ENCODE peak calls at places on chromosomes 3 and 15, in nine cellular contexts. One of them, this sample, is unnamed.

GRCh38 chr15:31463521-31464102 is 137.0 kb downstream of the KLF13 start:
- DNase-seq in nephron progenitor cell: no peak
- DNase-seq in AG09309: no peak
- DNase-seq in AG08395: no peak
- DNase-seq in SW 1271: no peak
- DNase-seq in CD4-positive, alpha-beta memory T cell: no peak
- DNase-seq in hepatocyte: no peak
- DNase-seq in HS-27A: no peak
- DNase-seq in EH: no peak
- DNase-seq in this sample: no peak

GRCh38 chr3:123813876-123814275 is 70.3 kb downstream of the MYLK start:
- DNase-seq in EH: peak
- DNase-seq in nephron progenitor cell: no peak
- DNase-seq in AG09309: no peak
- DNase-seq in AG08395: peak
- DNase-seq in SW 1271: no peak
- DNase-seq in CD4-positive, alpha-beta memory T cell: no peak
- DNase-seq in hepatocyte: no peak
- DNase-seq in HS-27A: no peak
- DNase-seq in this sample: no peak

GRCh38 chr15:64013179-64014043 is 32.9 kb downstream of the DAPK2 start:
- DNase-seq in EH: peak
- DNase-seq in HS-27A: no peak
- DNase-seq in SW 1271: no peak
- DNase-seq in AG09309: no peak
- DNase-seq in AG08395: no peak
- DNase-seq in hepatocyte: no peak
- DNase-seq in nephron progenitor cell: no peak
- DNase-seq in CD4-positive, alpha-beta memory T cell: no peak
- DNase-seq in this sample: no peak

GRCh38 chr3:51637941-51638471 is 33.0 kb upstream of the TEX264 start:
- DNase-seq in HS-27A: peak
- DNase-seq in SW 1271: no peak
- DNase-seq in CD4-positive, alpha-beta memory T cell: peak
- DNase-seq in nephron progenitor cell: peak
- DNase-seq in AG08395: peak
- DNase-seq in EH: peak
- DNase-seq in hepatocyte: peak
- DNase-seq in AG09309: peak
- DNase-seq in this sample: peak

GRCh38 chr3:32794487-32795308 is 23.1 kb upstream of the TRIM71 start:
- DNase-seq in AG09309: no peak
- DNase-seq in EH: peak
- DNase-seq in nephron progenitor cell: no peak
- DNase-seq in HS-27A: no peak
- DNase-seq in SW 1271: no peak
- DNase-seq in AG08395: no peak
- DNase-seq in hepatocyte: peak
- DNase-seq in CD4-positive, alpha-beta memory T cell: no peak
- DNase-seq in this sample: peak

GRCh38 chr3:97778152-97778551 is 13.6 kb downstream of the ARL6 start:
- DNase-seq in nephron progenitor cell: no peak
- DNase-seq in EH: no peak
- DNase-seq in AG09309: no peak
- DNase-seq in HS-27A: no peak
- DNase-seq in hepatocyte: no peak
- DNase-seq in SW 1271: no peak
- DNase-seq in AG08395: no peak
- DNase-seq in CD4-positive, alpha-beta memory T cell: no peak
- DNase-seq in this sample: no peak

GRCh38 chr15:36905908-36906307 is 194.4 kb downstream of the MEIS2 start:
- DNase-seq in hepatocyte: peak
- DNase-seq in EH: peak
- DNase-seq in AG08395: peak
- DNase-seq in HS-27A: no peak
- DNase-seq in nephron progenitor cell: peak
- DNase-seq in SW 1271: no peak
- DNase-seq in CD4-positive, alpha-beta memory T cell: no peak
- DNase-seq in AG09309: peak
- DNase-seq in this sample: peak

GRCh38 chr15:78873796-78874761 is 1.4 kb downstream of the MORF4L1 start:
- DNase-seq in hepatocyte: peak
- DNase-seq in HS-27A: no peak
- DNase-seq in CD4-positive, alpha-beta memory T cell: peak
- DNase-seq in SW 1271: no peak
- DNase-seq in EH: peak
- DNase-seq in AG08395: no peak
- DNase-seq in nephron progenitor cell: no peak
- DNase-seq in AG09309: no peak
- DNase-seq in this sample: peak

GRCh38 chr3:168828014-168828413 is 732.3 kb upstream of the GOLIM4 start:
- DNase-seq in AG08395: no peak
- DNase-seq in SW 1271: no peak
- DNase-seq in HS-27A: no peak
- DNase-seq in hepatocyte: no peak
- DNase-seq in EH: no peak
- DNase-seq in AG09309: no peak
- DNase-seq in nephron progenitor cell: no peak
- DNase-seq in CD4-positive, alpha-beta memory T cell: no peak
- DNase-seq in this sample: no peak

GRCh38 chr3:175075269-175075668 is 216.1 kb downstream of the NAALADL2 start:
- DNase-seq in AG09309: no peak
- DNase-seq in hepatocyte: no peak
- DNase-seq in CD4-positive, alpha-beta memory T cell: no peak
- DNase-seq in nephron progenitor cell: no peak
- DNase-seq in HS-27A: no peak
- DNase-seq in EH: peak
- DNase-seq in AG08395: peak
- DNase-seq in SW 1271: no peak
- DNase-seq in this sample: peak